ENCODE peak calls at places on chromosomes 5 and 9, in six cellular contexts. S is RWPE1, L is kidney, U is upper lobe of right lung, O is heart right ventricle, F is left lung. K is an unnamed sample.

GRCh38 chr5:90792725-90793124 is 234.1 kb downstream of the ADGRV1 start:
- DNase-seq in L (no peak), U (no peak), S (no peak), O (no peak), F (no peak), K (no peak)

GRCh38 chr9:123309611-123310010 is 41.2 kb upstream of the STRBP start:
- DNase-seq in S (no peak), U (no peak), F (no peak), L (no peak), O (no peak), K (no peak)

GRCh38 chr5:96209829-96210228 is 223.2 kb downstream of the PCSK1 start:
- DNase-seq in S (no peak), F (no peak), U (no peak), O (no peak), L (no peak), K (no peak)

GRCh38 chr9:92607773-92608172 is 62.2 kb downstream of the IPPK start:
- DNase-seq in L (no peak), S (no peak), U (no peak), F (no peak), O (no peak), K (no peak)

GRCh38 chr9:123348317-123348992 is 7.5 kb upstream of the CRB2 start:
- DNase-seq in F (peak; percentile 8), O (no peak), S (no peak), U (no peak), L (no peak), K (no peak)

GRCh38 chr9:107739601-107740082 is 250.1 kb upstream of the KLF4 start:
- DNase-seq in U (peak; percentile 66), F (peak; percentile 74), O (peak; percentile 80), L (peak; percentile 80), S (peak; percentile 77), K (peak; percentile 77)

GRCh38 chr9:95816716-95817115 is 58.8 kb upstream of the ERCC6L2 start:
- DNase-seq in S (peak; percentile 49), O (no peak), F (no peak), U (no peak), L (no peak), K (no peak)

GRCh38 chr9:70079364-70080103 is 35.9 kb downstream of the MAMDC2 start:
- DNase-seq in L (no peak), F (no peak), O (no peak), S (no peak), U (no peak), K (no peak)

GRCh38 chr5:119286516-119287488 is 69.0 kb upstream of the TNFAIP8 start:
- DNase-seq in S (no peak), O (no peak), F (no peak), L (no peak), U (no peak), K (no peak)

GRCh38 chr5:34053133-34053532 is 10.1 kb upstream of the C1QTNF3 start:
- DNase-seq in O (no peak), L (no peak), F (no peak), U (no peak), S (peak; percentile 55), K (no peak)

GRCh38 chr5:71732011-71732410 is 12.9 kb downstream of the CARTPT start:
- DNase-seq in U (no peak), S (no peak), L (no peak), F (no peak), O (no peak), K (no peak)

GRCh38 chr5:14260637-14261036 is 117.5 kb downstream of the TRIO start:
- DNase-seq in U (no peak), O (no peak), S (no peak), F (no peak), L (no peak), K (no peak)
- H3K27ac ChIP-seq in U (no peak overlapping the region), O (no peak overlapping the region), S (no peak overlapping the region), F (no peak overlapping the region), L (no peak overlapping the region), K (no peak overlapping the region)

GRCh38 chr5:180336234-180337020 is 16.7 kb downstream of the GFPT2 start:
- DNase-seq in L (peak; percentile 58), O (no peak), S (no peak), U (no peak), F (peak; percentile 63), K (no peak)
- H3K27ac ChIP-seq in L (no peak overlapping the region), O (no peak overlapping the region), S (no peak overlapping the region), U (no peak overlapping the region), F (no peak overlapping the region), K (no peak overlapping the region)

DNA sequence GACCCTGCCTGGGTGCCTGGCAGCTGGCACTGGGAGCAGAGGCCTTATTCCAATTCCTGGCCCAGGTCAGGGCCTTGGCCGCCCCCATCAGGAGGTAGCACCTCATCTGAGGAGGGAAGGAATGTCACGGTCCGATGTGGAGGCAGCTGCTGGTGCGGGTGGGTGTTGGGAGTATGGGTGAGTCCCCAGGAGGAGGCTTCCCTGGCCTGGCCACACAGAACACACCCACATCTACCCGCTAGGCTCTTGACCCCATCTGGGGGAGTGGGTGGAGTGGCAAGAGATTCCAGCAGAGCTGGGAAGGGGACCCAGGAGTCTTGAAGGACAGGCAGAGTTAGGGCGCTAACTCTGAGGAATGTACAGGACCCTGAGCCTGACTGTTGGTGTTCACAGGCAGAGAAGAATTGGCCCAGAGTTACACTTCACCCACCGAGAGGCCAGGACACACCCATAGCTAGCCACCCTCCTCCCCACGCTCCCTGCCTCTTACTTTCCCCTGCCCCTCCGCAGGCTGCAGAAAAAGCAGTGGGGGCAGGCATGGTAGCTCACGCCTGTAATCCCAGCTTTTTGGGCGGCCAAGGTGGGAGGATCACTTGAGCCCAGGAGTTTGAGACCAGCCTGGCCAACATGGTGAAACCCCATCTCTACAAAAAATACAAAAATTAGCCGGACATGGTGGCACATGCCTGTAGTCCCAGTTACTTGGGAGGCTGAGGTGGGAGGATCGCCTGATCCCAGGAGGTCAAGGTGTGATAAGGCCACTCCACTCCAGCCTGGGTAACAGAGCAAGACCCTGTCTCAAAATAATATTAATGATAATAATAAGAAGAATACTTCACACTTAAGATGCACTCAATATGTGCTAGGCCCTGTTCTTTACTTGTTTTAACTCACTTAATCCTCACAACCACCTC is 6.0 kb downstream of the OLFML2A start:
- DNase-seq in F (no peak), S (no peak), L (no peak), O (no peak), U (peak; percentile 51), K (peak; percentile 52)
- H3K27ac ChIP-seq in F (no peak overlapping the region), S (peak overlapping the region; percentile 90), L (no peak overlapping the region), O (no peak overlapping the region), U (peak overlapping the region; percentile 36), K (peak overlapping the region; percentile 7)

DNA sequence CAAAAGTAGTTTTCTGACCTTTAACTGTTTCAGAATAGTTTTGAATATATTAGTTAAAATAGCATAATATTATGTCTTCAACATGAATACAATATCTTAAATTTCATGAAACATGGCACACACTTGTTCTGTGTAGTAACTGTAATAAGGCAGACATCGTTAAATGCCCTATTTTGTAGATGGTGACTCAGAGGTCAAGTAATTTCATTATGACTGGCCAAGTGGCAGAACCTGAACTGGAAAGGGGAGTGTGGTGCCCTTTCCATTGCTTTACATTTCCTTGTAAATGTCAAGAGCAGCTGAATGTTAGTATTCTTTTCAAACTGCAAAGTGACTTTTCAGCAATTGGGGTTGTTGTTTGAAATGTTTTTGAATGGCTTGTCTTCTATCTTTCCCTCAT is 201.2 kb upstream of the CDKN2B start:
- DNase-seq in U (no peak), L (no peak), S (peak; percentile 60), F (no peak), O (no peak), K (no peak)
- H3K27ac ChIP-seq in U (no peak overlapping the region), L (no peak overlapping the region), S (no peak overlapping the region), F (no peak overlapping the region), O (no peak overlapping the region), K (no peak overlapping the region)

GRCh38 chr5:8843766-8844165 is 702.1 kb downstream of the SEMA5A start:
- DNase-seq in S (no peak), F (no peak), O (peak; percentile 31), L (no peak), U (no peak), K (no peak)
- H3K27ac ChIP-seq in S (no peak overlapping the region), F (no peak overlapping the region), O (no peak overlapping the region), L (no peak overlapping the region), U (peak overlapping the region; percentile 38), K (no peak overlapping the region)

K was measured in right atrium auricular region.